ENCODE peak calls at places on chromosomes 13 and 19, in four cellular contexts. B is IMR-90, X is GM12878, P is K562. Q is an unnamed sample.

GRCh38 chr13:90416938-90417337 is 930.5 kb upstream of the MIR17HG start:
- DNase-seq in B (no peak), X (no peak), P (no peak), Q (no peak)

GRCh38 chr13:98480915-98481510 is 95.9 kb downstream of the STK24 start:
- DNase-seq in B (peak; percentile 69), X (no peak), P (peak; percentile 73), Q (no peak)

GRCh38 chr19:48962029-48962848 is 2.9 kb upstream of the FTL start:
- DNase-seq in B (no peak), X (no peak), P (peak; percentile 77), Q (no peak)

GRCh38 chr13:25860265-25860664 is 191.6 kb downstream of the SHISA2 start:
- DNase-seq in B (no peak), X (no peak), P (no peak), Q (no peak)

GRCh38 chr13:101098873-101099272 is 317.4 kb downstream of the NALCN start:
- DNase-seq in B (peak; percentile 7), X (no peak), P (no peak), Q (no peak)

GRCh38 chr13:52665325-52665724 is 12.7 kb downstream of the SUGT1 start:
- DNase-seq in B (peak; percentile 16), X (no peak), P (peak; percentile 7), Q (peak; percentile 46)

GRCh38 chr13:75830842-75831241 is 194.7 kb downstream of the LMO7 start:
- DNase-seq in B (peak; percentile 78), X (no peak), P (no peak), Q (no peak)

GRCh38 chr19:14540741-14541525 is 11.5 kb downstream of the TECR start:
- DNase-seq in B (no peak), X (no peak), P (no peak), Q (no peak)

GRCh38 chr13:44710576-44710975 is 134.4 kb upstream of the TSC22D1 start:
- DNase-seq in B (peak; percentile 96), X (peak; percentile 5), P (no peak), Q (peak; percentile 92)

GRCh38 chr13:46382224-46382623 is 4.8 kb downstream of the RUBCNL start:
- DNase-seq in B (no peak), X (no peak), P (no peak), Q (no peak)

GRCh38 chr19:15265849-15266248 is 33.6 kb upstream of the EPHX3 start:
- DNase-seq in B (peak; percentile 98), X (no peak), P (no peak), Q (peak; percentile 97)

GRCh38 chr13:75908137-75908536 is 272.0 kb downstream of the LMO7 start:
- DNase-seq in B (no peak), X (no peak), P (no peak), Q (no peak)

GRCh38 chr13:110232756-110233155 is 74.2 kb downstream of the COL4A1 start:
- DNase-seq in B (no peak), X (no peak), P (no peak), Q (no peak)

GRCh38 chr19:3696660-3696995 is 3.6 kb downstream of the PIP5K1C start:
- DNase-seq in B (no peak), X (no peak), P (no peak), Q (no peak)

GRCh38 chr13:24493356-24493755 is 19.2 kb downstream of the PARP4 start:
- DNase-seq in B (no peak), X (no peak), P (no peak), Q (no peak)

GRCh38 chr19:48120505-48120904 is 9.9 kb upstream of the PLA2G4C start:
- DNase-seq in B (no peak), X (no peak), P (peak; percentile 52), Q (no peak)

GRCh38 chr19:49689133-49690072 is at the start of gene ADM5:
- DNase-seq in B (no peak), X (no peak), P (no peak), Q (peak; percentile 54)

GRCh38 chr13:75357576-75358295 is 124.2 kb downstream of the TBC1D4 start:
- DNase-seq in B (peak; percentile 68), X (no peak), P (peak; percentile 55), Q (peak; percentile 78)

GRCh38 chr13:41780736-41781708 is 179.9 kb downstream of the VWA8 start:
- DNase-seq in B (peak; percentile 80), X (no peak), P (no peak), Q (no peak)

GRCh38 chr13:37869756-37870488 is at the start of gene TRPC4:
- DNase-seq in B (peak; percentile 59), X (no peak), P (peak; percentile 6), Q (peak; percentile 22)

DNA sequence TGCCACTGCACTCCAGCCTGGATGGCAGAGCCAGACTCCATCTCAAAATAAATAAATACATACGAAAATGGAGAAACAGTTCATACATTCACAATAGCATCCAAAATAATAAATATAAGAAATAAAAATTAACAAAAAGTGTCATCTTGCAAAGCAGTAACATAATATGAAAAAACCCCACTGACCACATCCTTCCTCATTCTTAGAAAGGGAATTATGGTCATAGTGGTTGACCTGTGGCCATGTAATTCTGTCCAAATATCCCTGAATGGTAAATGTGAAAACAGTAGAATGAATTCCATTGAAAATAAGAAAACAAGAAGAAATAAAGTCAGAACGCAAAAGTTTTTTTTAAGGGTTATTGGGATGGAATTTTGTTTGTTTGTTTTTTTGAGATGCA is 7.0 kb upstream of the CDC42EP5 start:
- DNase-seq in B (no peak), X (no peak), P (no peak), Q (no peak)
- TF ChIP-seq POLR2A in B (no peak), X (no peak), P (no peak), Q (no peak)

GRCh38 chr19:11480927-11481776 is at the start of gene ELAVL3:
- DNase-seq in B (no peak), X (no peak), P (peak; percentile 5), Q (no peak)
- TF ChIP-seq FOS in B (no peak), X (no peak), P (no peak), Q (no peak)

GRCh38 chr19:35295792-35296462 is 4.0 kb downstream of the MAG start:
- DNase-seq in B (no peak), X (no peak), P (peak; percentile 49), Q (no peak)
- TF ChIP-seq POLR2A in B (no peak), X (peak; percentile 32), P (no peak), Q (no peak)

DNA sequence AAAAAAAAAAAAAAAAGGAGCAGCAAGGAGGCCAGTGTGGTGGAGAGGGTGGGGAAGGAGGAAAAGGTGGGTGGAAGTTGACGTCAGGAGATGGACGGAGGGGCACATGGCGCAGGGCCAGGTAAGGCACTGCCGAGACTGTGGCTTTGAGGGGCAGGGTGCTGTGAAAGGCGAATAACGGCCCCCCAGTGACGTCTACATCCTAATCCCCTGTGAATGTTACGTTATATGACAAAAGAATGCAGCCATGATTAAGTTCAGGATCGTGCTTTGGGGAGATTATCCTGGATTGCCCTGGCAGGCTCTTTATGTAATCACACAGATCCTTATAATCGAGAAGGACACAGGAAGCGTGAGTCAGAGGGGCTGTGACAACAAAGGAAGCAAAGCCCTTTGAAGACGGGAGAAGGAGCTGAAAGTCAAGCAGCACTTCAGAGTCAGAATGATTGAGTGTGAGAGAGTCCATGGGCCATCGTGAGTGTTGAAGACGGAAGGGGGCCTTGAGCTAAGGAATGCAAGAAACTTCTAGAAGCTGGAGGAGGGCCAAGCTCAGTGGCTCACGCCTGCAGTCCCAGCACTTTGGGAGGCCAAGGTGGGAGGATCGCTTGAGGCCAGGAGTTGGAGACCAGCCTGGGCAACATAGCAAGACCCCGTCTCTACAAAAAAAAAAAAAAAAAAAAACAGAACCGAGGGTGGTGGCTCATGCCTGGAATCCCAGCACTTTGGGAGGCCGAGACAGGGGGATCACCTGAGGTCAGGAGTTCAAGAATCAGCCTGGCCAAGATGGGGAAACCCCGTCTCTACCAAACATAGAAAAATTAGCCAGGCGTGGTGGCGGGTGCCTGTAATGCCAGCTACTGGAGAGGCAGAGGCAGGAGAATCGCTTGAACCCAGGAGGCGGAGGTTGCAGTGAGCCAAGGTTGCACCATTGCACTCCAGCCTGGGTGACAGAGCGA is 13.8 kb upstream of the CEACAM16 start:
- DNase-seq in B (peak; percentile 97), X (no peak), P (peak; percentile 26), Q (peak; percentile 97)
- TF ChIP-seq FOS in B (peak; percentile 85), X (no peak), P (peak; percentile 19), Q (peak; percentile 77)